ENCODE peak calls at places on chromosomes 13 and 19, in eight cellular contexts. Z, P, I, G, W, J, B and L are unnamed samples.

GRCh38 chr13:105914637-105915036 is 620.8 kb downstream of the EFNB2 start:
- DNase-seq in Z (no peak), P (peak; percentile 80), I (no peak), G (no peak), W (peak; percentile 5), J (no peak), B (peak; percentile 42), L (no peak)

GRCh38 chr13:43567608-43568007 is 219.2 kb downstream of the ENOX1 start:
- DNase-seq in Z (no peak), P (peak; percentile 48), I (no peak), G (no peak), W (no peak), J (no peak), B (no peak), L (no peak)

GRCh38 chr13:47117268-47117667 is 220.4 kb upstream of the HTR2A start:
- DNase-seq in Z (no peak), P (peak; percentile 67), I (no peak), G (no peak), W (no peak), J (no peak), B (no peak), L (no peak)

GRCh38 chr13:30647824-30648521 is 30.3 kb downstream of the USPL1 start:
- DNase-seq in Z (no peak), P (no peak), I (no peak), G (no peak), W (no peak), J (no peak), B (no peak), L (no peak)

GRCh38 chr19:38684078-38684861 is 36.8 kb downstream of the ACTN4 start:
- DNase-seq in Z (peak; percentile 100), P (peak; percentile 95), I (peak; percentile 59), G (no peak), W (peak; percentile 78), J (peak; percentile 97), B (no peak), L (peak; percentile 76)

GRCh38 chr13:78602561-78603239 is 652 bp downstream of the POU4F1 start:
- DNase-seq in Z (no peak), P (no peak), I (no peak), G (no peak), W (no peak), J (no peak), B (no peak), L (peak; percentile 61)

GRCh38 chr13:44017756-44018309 is 138.1 kb downstream of the LACC1 start:
- DNase-seq in Z (no peak), P (no peak), I (no peak), G (no peak), W (no peak), J (no peak), B (no peak), L (peak; percentile 67)

GRCh38 chr19:14181906-14182305 is 24.1 kb downstream of the ADGRL1 start:
- DNase-seq in Z (no peak), P (no peak), I (no peak), G (no peak), W (no peak), J (no peak), B (no peak), L (no peak)

GRCh38 chr13:30846311-30846710 is 59.8 kb upstream of the MEDAG start:
- DNase-seq in Z (no peak), P (peak; percentile 78), I (no peak), G (no peak), W (no peak), J (no peak), B (no peak), L (no peak)

DNA sequence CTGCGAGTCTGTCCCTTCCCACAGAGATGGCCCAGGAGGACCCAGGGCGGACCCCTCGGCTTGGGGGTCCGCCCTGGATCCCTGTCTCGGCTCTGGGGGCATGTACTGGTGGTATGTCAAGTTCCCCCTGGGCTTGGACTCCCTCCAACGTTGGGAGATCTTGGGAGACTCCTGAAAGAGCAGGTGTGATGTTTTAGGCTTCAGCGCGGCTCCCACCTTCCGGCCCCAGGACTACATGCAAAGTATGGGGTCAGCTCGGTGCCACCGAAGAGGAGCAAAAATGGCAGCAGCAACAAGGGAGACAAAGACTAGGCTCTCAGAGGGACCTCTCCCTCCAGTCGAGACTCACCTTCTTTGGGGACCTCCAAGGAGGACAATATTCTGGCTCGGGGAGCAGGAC is 4.2 kb downstream of the MAMSTR start:
- DNase-seq in Z (no peak), P (no peak), I (no peak), G (peak; percentile 32), W (no peak), J (peak; percentile 31), B (no peak), L (no peak)
- H3K4me3 ChIP-seq in Z (peak overlapping the region; percentile 66), P (peak overlapping the region; percentile 71), I (no peak overlapping the region), G (peak overlapping the region; percentile 77), W (peak overlapping the region; percentile 58), J (peak overlapping the region; percentile 72), B (no peak overlapping the region), L (peak overlapping the region; percentile 66)

GRCh38 chr19:711224-711623 is 2.5 kb downstream of the PALM start:
- DNase-seq in Z (no peak), P (no peak), I (no peak), G (no peak), W (no peak), J (no peak), B (no peak), L (no peak)
- H3K4me3 ChIP-seq in Z (no peak overlapping the region), P (no peak overlapping the region), I (no peak overlapping the region), G (no peak overlapping the region), W (no peak overlapping the region), J (no peak overlapping the region), B (no peak overlapping the region), L (no peak overlapping the region)

GRCh38 chr19:36819130-36819630 is 19.0 kb downstream of the ZNF790 start:
- DNase-seq in Z (no peak), P (peak; percentile 12), I (no peak), G (no peak), W (no peak), J (no peak), B (no peak), L (no peak)
- H3K4me3 ChIP-seq in Z (no peak overlapping the region), P (no peak overlapping the region), I (peak overlapping the region; percentile 27), G (no peak overlapping the region), W (no peak overlapping the region), J (no peak overlapping the region), B (no peak overlapping the region), L (no peak overlapping the region)

GRCh38 chr19:5341448-5341820 is 822 bp upstream of the PTPRS start:
- DNase-seq in Z (no peak), P (no peak), I (no peak), G (no peak), W (no peak), J (no peak), B (no peak), L (no peak)

GRCh38 chr19:5341981-5342380 is 1.4 kb upstream of the PTPRS start:
- DNase-seq in Z (no peak), P (no peak), I (no peak), G (no peak), W (no peak), J (no peak), B (no peak), L (no peak)

GRCh38 chr19:5339950-5340636 is 519 bp downstream of the PTPRS start:
- DNase-seq in Z (no peak), P (no peak), I (no peak), G (no peak), W (no peak), J (no peak), B (peak; percentile 70), L (peak; percentile 49)

GRCh38 chr19:5339470-5339949 is 1.1 kb downstream of the PTPRS start:
- DNase-seq in Z (no peak), P (no peak), I (no peak), G (no peak), W (no peak), J (no peak), B (no peak), L (peak; percentile 24)

GRCh38 chr19:5340637-5341447 is at the start of gene PTPRS:
- DNase-seq in Z (no peak), P (peak; percentile 75), I (no peak), G (peak; percentile 77), W (peak; percentile 23), J (peak; percentile 13), B (peak; percentile 93), L (peak; percentile 93)
- H3K4me3 ChIP-seq in Z (peak within 1 kb of the TSS; percentile 57), P (peak within 1 kb of the TSS; percentile 63), I (peak within 1 kb of the TSS; percentile 71), G (peak within 1 kb of the TSS; percentile 69), W (peak within 1 kb of the TSS; percentile 65), J (peak within 1 kb of the TSS; percentile 29), B (peak within 1 kb of the TSS; percentile 92), L (peak within 1 kb of the TSS; percentile 83)

DNA sequence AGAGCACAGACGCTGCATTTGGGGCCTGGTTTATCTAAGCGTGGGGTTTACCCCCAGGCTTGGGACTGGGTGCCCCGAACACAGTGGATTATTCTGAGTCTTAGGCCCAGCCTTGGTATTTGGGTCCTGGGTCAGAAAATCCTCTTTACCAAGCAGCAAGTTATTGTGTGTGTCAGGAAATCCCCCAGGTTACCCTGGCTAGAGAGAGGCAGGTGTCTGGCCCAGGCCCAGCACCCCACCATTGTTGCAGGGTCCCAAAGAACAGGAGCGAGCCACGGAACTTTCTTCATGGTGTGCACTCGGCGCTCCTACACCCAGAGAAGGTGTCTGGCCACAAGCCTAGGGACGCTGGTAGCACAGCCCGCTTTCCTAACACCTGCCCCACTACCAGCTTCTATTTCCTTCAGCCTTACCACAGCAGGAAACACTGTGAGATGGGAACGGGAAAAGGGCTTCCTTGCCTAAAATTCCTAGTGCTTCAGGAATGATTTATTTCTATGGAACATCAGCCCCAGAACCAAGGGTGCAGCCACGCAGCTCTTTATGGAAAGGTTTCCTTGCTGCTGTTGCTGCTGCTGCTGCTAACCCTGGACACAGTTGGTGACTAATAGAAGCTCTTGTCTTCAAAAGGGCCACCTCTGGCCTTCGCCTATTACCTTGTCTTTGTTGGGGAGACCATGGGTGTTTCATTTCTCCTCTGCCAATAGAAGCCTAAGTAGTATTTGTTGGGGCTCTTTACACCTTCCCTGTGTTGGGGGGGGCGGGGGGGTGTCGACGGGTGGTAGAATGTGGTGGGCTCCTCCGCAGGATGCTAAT is 7.5 kb upstream of the CDX2 start:
- DNase-seq in Z (no peak), P (no peak), I (no peak), G (no peak), W (no peak), J (peak; percentile 66), B (no peak), L (no peak)
- H3K4me3 ChIP-seq in Z (no peak overlapping the region), P (no peak overlapping the region), I (no peak overlapping the region), G (no peak overlapping the region), W (no peak overlapping the region), J (peak overlapping the region; percentile 84), B (no peak overlapping the region), L (no peak overlapping the region)

DNA sequence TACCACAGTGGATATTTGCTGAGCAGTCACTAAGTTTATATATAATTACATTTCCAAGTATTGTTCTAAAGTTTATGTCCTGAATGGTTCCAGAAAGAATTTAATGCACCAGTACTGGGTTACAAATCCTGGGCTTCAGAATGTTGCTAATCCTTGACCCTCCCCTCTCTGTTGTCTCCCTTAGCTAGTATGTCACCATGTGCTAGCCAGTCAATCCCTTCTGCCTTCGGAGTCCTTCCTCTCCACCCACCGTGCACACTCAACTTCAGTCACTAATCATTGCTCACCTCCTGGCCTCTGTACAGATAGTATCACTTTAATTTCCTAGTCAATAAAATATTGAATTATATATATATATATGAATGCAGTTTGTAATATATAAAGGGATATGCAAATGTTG is 7.5 kb downstream of the FAM124A start:
- DNase-seq in Z (no peak), P (no peak), I (no peak), G (no peak), W (no peak), J (no peak), B (no peak), L (no peak)
- H3K4me3 ChIP-seq in Z (no peak overlapping the region), P (no peak overlapping the region), I (no peak overlapping the region), G (no peak overlapping the region), W (no peak overlapping the region), J (no peak overlapping the region), B (no peak overlapping the region), L (no peak overlapping the region)

GRCh38 chr13:35720690-35721554 is 244.4 kb upstream of the MAB21L1 start:
- DNase-seq in Z (peak; percentile 22), P (peak; percentile 55), I (no peak), G (peak; percentile 35), W (no peak), J (peak; percentile 25), B (peak; percentile 80), L (peak; percentile 74)
- H3K4me3 ChIP-seq in Z (peak overlapping the region; percentile 1), P (peak overlapping the region; percentile 37), I (no peak overlapping the region), G (no peak overlapping the region), W (peak overlapping the region; percentile 13), J (no peak overlapping the region), B (no peak overlapping the region), L (no peak overlapping the region)